ENCODE peak calls at places on chromosomes 1 and 21, in eight cellular contexts. H, N, S, I, W, C, F and A are unnamed samples.

GRCh38 chr1:207981976-207982375 is 71.1 kb upstream of the CD34 start:
- DNase-seq in H (no peak), N (no peak), S (no peak), I (no peak), W (peak), C (no peak), F (peak), A (no peak)

GRCh38 chr1:68116643-68117235 is 66.3 kb upstream of the DIRAS3 start:
- DNase-seq in H (no peak), N (peak), S (peak), I (peak), W (peak), C (peak), F (peak), A (peak)

GRCh38 chr1:210123924-210124589 is 108.5 kb upstream of the SERTAD4 start:
- DNase-seq in H (no peak), N (peak), S (no peak), I (no peak), W (peak), C (no peak), F (no peak), A (no peak)

GRCh38 chr21:14541840-14542495 is 4.1 kb downstream of the SAMSN1 start:
- DNase-seq in H (no peak), N (no peak), S (no peak), I (no peak), W (peak), C (no peak), F (no peak), A (no peak)

GRCh38 chr1:14220324-14220723 is 378.2 kb upstream of the KAZN start:
- DNase-seq in H (no peak), N (no peak), S (no peak), I (no peak), W (no peak), C (no peak), F (no peak), A (no peak)

GRCh38 chr1:194369060-194369459 is 1182.6 kb upstream of the B3GALT2 start:
- DNase-seq in H (no peak), N (no peak), S (no peak), I (no peak), W (no peak), C (no peak), F (no peak), A (no peak)

GRCh38 chr1:46830665-46831322 is 31.9 kb downstream of the CYP4B1 start:
- DNase-seq in H (no peak), N (no peak), S (no peak), I (no peak), W (no peak), C (no peak), F (peak), A (no peak)

GRCh38 chr1:20317471-20317870 is 26.8 kb downstream of the VWA5B1 start:
- DNase-seq in H (no peak), N (no peak), S (no peak), I (no peak), W (no peak), C (no peak), F (no peak), A (no peak)